ENCODE peak calls at places on chromosomes 2 and 18, in five cellular contexts. U is GM23248, O is HFF-Myc, F is body of pancreas, X is A549. Y is an unnamed sample.
A peak's percentile ranks its signal among the peaks of the same experiment; 100 is the strongest.

GRCh38 chr2:88735853-88736252 is 44.4 kb downstream of the RPIA start:
- DNase-seq in X (no peak), U (peak; percentile 7), O (no peak), F (no peak), Y (no peak)

GRCh38 chr2:17752892-17753802 is 463 bp downstream of the SMC6 start:
- DNase-seq in X (peak; percentile 53), U (peak; percentile 64), O (no peak), F (peak; percentile 64), Y (peak; percentile 82)

GRCh38 chr18:49135871-49136270 is 185.1 kb upstream of the SMAD7 start:
- DNase-seq in U (peak; percentile 32), F (no peak), X (no peak), O (peak; percentile 31), Y (peak; percentile 8)

GRCh38 chr18:366466-367053 is 98.7 kb upstream of the THOC1 start:
- DNase-seq in O (no peak), F (no peak), X (no peak), U (no peak), Y (no peak)

GRCh38 chr2:17164550-17164949 is 353.7 kb downstream of the RAD51AP2 start:
- DNase-seq in X (no peak), U (peak; percentile 8), F (no peak), O (no peak), Y (no peak)

GRCh38 chr2:44770221-44771187 is 171.0 kb upstream of the SIX3 start:
- DNase-seq in F (no peak), U (no peak), X (no peak), O (no peak), Y (peak; percentile 64)

GRCh38 chr2:134873152-134873551 is 34.7 kb downstream of the ACMSD start:
- DNase-seq in X (no peak), F (no peak), O (no peak), U (no peak), Y (no peak)

GRCh38 chr18:67608909-67609308 is 92.4 kb upstream of the DSEL start:
- DNase-seq in U (peak; percentile 79), O (no peak), F (no peak), X (no peak), Y (no peak)

GRCh38 chr2:229269986-229270385 is 1.1 kb downstream of the PID1 start:
- DNase-seq in F (no peak), X (no peak), O (no peak), U (peak; percentile 36), Y (no peak)

GRCh38 chr18:3593381-3593903 is 143.5 kb downstream of the TGIF1 start:
- DNase-seq in F (no peak), O (no peak), U (peak; percentile 80), X (no peak), Y (peak; percentile 68)

GRCh38 chr2:201057089-201057499 is 14.4 kb downstream of the HYCC2 start:
- DNase-seq in F (no peak), X (no peak), U (peak; percentile 28), O (no peak), Y (peak; percentile 44)

GRCh38 chr2:109016376-109016775 is 27.4 kb upstream of the EDAR start:
- DNase-seq in F (no peak), U (no peak), O (no peak), X (no peak), Y (no peak)

GRCh38 chr2:109018452-109018851 is 29.4 kb upstream of the EDAR start:
- DNase-seq in X (no peak), U (no peak), O (no peak), F (no peak), Y (no peak)

GRCh38 chr2:109017017-109017416 is 28.0 kb upstream of the EDAR start:
- DNase-seq in O (no peak), X (no peak), F (no peak), U (no peak), Y (no peak)

GRCh38 chr2:109021895-109022300 is 32.9 kb upstream of the EDAR start:
- DNase-seq in X (no peak), O (no peak), U (no peak), F (no peak), Y (no peak)

GRCh38 chr2:109020217-109020637 is 31.2 kb upstream of the EDAR start:
- DNase-seq in O (peak; percentile 56), X (no peak), U (peak; percentile 45), F (no peak), Y (peak; percentile 29)
- H3K4me3 ChIP-seq in O (no peak overlapping the region), X (no peak overlapping the region), U (no peak overlapping the region), F (no peak overlapping the region), Y (no peak overlapping the region)

GRCh38 chr2:115910270-115910669 is 1467.8 kb downstream of the DPP10 start:
- DNase-seq in U (no peak), F (no peak), X (no peak), O (no peak), Y (peak; percentile 6)
- H3K4me3 ChIP-seq in U (no peak overlapping the region), F (no peak overlapping the region), X (no peak overlapping the region), O (no peak overlapping the region), Y (no peak overlapping the region)

DNA sequence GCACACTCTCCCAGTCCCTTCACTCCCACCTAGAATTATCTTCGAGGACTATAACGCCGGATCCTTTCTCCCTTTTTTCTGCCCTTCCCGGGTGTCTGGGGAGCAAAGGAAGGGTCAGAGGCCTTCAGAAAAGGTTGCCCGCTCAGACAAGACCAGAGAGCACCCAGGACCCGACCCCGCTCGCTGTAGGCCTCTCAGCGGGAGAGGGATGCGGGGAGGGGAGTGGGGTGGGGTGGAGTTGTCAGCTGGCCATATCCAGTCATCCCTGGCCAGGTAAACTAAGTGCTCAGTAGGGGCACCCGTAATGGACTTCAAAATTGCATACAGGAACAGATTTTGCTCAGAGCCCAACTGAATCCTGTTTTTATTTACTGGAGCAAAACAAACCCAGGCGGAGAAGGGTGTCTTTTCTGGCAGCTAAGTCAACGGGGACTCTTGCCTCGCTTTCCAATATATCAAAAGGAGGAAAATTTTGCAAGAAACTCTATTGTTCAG is 65.0 kb downstream of the NOL4 start:
- DNase-seq in X (no peak), F (no peak), U (no peak), O (no peak), Y (peak; percentile 57)
- H3K4me3 ChIP-seq in X (no peak overlapping the region), F (no peak overlapping the region), U (no peak overlapping the region), O (no peak overlapping the region), Y (peak overlapping the region; percentile 51)

GRCh38 chr2:167957662-167958061 is 289.7 kb downstream of the STK39 start:
- DNase-seq in U (no peak), O (no peak), X (no peak), F (no peak), Y (no peak)
- H3K4me3 ChIP-seq in U (no peak overlapping the region), O (no peak overlapping the region), X (no peak overlapping the region), F (no peak overlapping the region), Y (no peak overlapping the region)

GRCh38 chr2:240893363-240893828 is 2.6 kb downstream of the MAB21L4 start:
- DNase-seq in O (no peak), X (no peak), F (no peak), U (peak; percentile 78), Y (no peak)
- H3K4me3 ChIP-seq in O (no peak overlapping the region), X (no peak overlapping the region), F (no peak overlapping the region), U (no peak overlapping the region), Y (no peak overlapping the region)